ENCODE peak calls at places on chromosomes 12 and 14, in six cellular contexts. V is heart left ventricle; W is stomach; D is GM23338; L is CD8-positive, alpha-beta T cell; T is mammary epithelial cell. G is an unnamed sample.

GRCh38 chr12:10952645-10953044 is 13.6 kb upstream of the TAS2R14 start:
- DNase-seq in V (peak; percentile 24), T (no peak), D (no peak), W (no peak), L (no peak), G (no peak)

GRCh38 chr12:65019696-65020095 is 101.4 kb downstream of the WIF1 start:
- DNase-seq in D (no peak), T (no peak), L (no peak), W (no peak), V (no peak), G (no peak)

GRCh38 chr14:104141621-104142091 is 3.3 kb downstream of the KIF26A start:
- DNase-seq in V (no peak), T (no peak), L (no peak), W (no peak), D (no peak), G (peak; percentile 69)

GRCh38 chr14:60651936-60652673 is 2.8 kb upstream of the SIX1 start:
- DNase-seq in V (no peak), T (no peak), W (no peak), D (peak; percentile 71), L (no peak), G (no peak)

GRCh38 chr12:91958816-91959215 is 186.8 kb downstream of the BTG1 start:
- DNase-seq in W (no peak), V (no peak), L (no peak), D (no peak), T (peak; percentile 89), G (no peak)

GRCh38 chr14:32400480-32400879 is 71.4 kb downstream of the AKAP6 start:
- DNase-seq in T (peak; percentile 43), V (no peak), D (no peak), W (no peak), L (no peak), G (no peak)

GRCh38 chr14:102731871-102732800 is 45.1 kb upstream of the TRAF3 start:
- DNase-seq in W (no peak), T (no peak), L (no peak), V (peak; percentile 6), D (no peak), G (no peak)

GRCh38 chr12:95318071-95318545 is 100.5 kb downstream of the VEZT start:
- DNase-seq in W (no peak), L (no peak), V (no peak), D (no peak), T (peak; percentile 53), G (no peak)

GRCh38 chr12:130506844-130507243 is 169.2 kb downstream of the PIWIL1 start:
- DNase-seq in L (no peak), T (no peak), V (no peak), W (no peak), D (no peak), G (no peak)

GRCh38 chr12:64105026-64105425 is 117.1 kb downstream of the KICS2 start:
- DNase-seq in D (no peak), W (no peak), V (no peak), L (no peak), T (peak; percentile 75), G (no peak)

GRCh38 chr12:62817556-62818271 is 117.2 kb downstream of the PPM1H start:
- DNase-seq in L (no peak), W (no peak), V (no peak), T (peak; percentile 11), D (no peak), G (no peak)

GRCh38 chr14:79040742-79041249 is 870.6 kb downstream of the NRXN3 start:
- DNase-seq in D (no peak), W (no peak), T (peak; percentile 27), L (no peak), V (no peak), G (no peak)

GRCh38 chr14:20436363-20436755 is 393 bp upstream of the KLHL33 start:
- DNase-seq in V (no peak), W (no peak), T (no peak), D (no peak), L (no peak), G (no peak)

GRCh38 chr14:58296731-58297130 is 1.6 kb upstream of the ARID4A start:
- DNase-seq in W (no peak), T (peak; percentile 34), L (no peak), V (no peak), D (no peak), G (no peak)

GRCh38 chr12:28814246-28814645 is 334.8 kb upstream of the FAR2 start:
- DNase-seq in W (no peak), T (peak; percentile 94), L (no peak), D (no peak), V (no peak), G (no peak)

GRCh38 chr14:89669209-89669608 is 252.2 kb upstream of the FOXN3 start:
- DNase-seq in T (no peak), V (peak; percentile 28), D (no peak), L (peak; percentile 10), W (no peak), G (peak; percentile 66)

GRCh38 chr12:80442426-80443222 is 1.4 kb upstream of the PTPRQ start:
- DNase-seq in L (no peak), V (no peak), T (peak; percentile 69), W (no peak), D (no peak), G (no peak)

GRCh38 chr14:31228533-31228932 is 20.9 kb upstream of the HECTD1 start:
- DNase-seq in D (no peak), V (no peak), T (peak; percentile 64), L (no peak), W (no peak), G (no peak)

GRCh38 chr12:5506295-5506694 is 74.4 kb downstream of the NTF3 start:
- DNase-seq in L (no peak), V (no peak), D (no peak), W (no peak), T (no peak), G (no peak)

GRCh38 chr12:81811066-81811777 is 52.1 kb upstream of the PPFIA2 start:
- DNase-seq in L (no peak), W (no peak), T (no peak), D (peak; percentile 47), V (no peak), G (no peak)

GRCh38 chr12:111597731-111598636 is 1.1 kb downstream of the ATXN2 start:
- DNase-seq in L (peak; percentile 2), D (peak; percentile 70), T (peak; percentile 40), V (peak; percentile 63), W (peak; percentile 60), G (peak; percentile 84)

GRCh38 chr14:64725879-64726584 is 21.8 kb downstream of the PLEKHG3 start:
- DNase-seq in L (no peak), D (peak; percentile 63), T (no peak), V (no peak), W (no peak), G (peak; percentile 10)

GRCh38 chr14:64728106-64728505 is 23.9 kb downstream of the PLEKHG3 start:
- DNase-seq in W (no peak), V (no peak), D (no peak), T (no peak), L (no peak), G (peak; percentile 38)

GRCh38 chr14:64727551-64728071 is 23.4 kb downstream of the PLEKHG3 start:
- DNase-seq in L (no peak), W (no peak), T (no peak), V (no peak), D (no peak), G (peak; percentile 56)

GRCh38 chr14:64725360-64725815 is 21.2 kb downstream of the PLEKHG3 start:
- DNase-seq in V (no peak), L (no peak), T (no peak), W (no peak), D (no peak), G (peak; percentile 25)

GRCh38 chr14:64726585-64726890 is 22.3 kb downstream of the PLEKHG3 start:
- DNase-seq in V (no peak), W (peak; percentile 62), L (no peak), T (peak; percentile 99), D (peak; percentile 56), G (no peak)
- H3K4me1 ChIP-seq in V (peaks cover 52% of the 10 kb centered on the region), W (peaks cover 62% of the 10 kb centered on the region), L (peaks cover 31% of the 10 kb centered on the region), T (peaks cover 61% of the 10 kb centered on the region), D (peaks cover 42% of the 10 kb centered on the region), G (no peaks in the 10 kb centered on the region)

DNA sequence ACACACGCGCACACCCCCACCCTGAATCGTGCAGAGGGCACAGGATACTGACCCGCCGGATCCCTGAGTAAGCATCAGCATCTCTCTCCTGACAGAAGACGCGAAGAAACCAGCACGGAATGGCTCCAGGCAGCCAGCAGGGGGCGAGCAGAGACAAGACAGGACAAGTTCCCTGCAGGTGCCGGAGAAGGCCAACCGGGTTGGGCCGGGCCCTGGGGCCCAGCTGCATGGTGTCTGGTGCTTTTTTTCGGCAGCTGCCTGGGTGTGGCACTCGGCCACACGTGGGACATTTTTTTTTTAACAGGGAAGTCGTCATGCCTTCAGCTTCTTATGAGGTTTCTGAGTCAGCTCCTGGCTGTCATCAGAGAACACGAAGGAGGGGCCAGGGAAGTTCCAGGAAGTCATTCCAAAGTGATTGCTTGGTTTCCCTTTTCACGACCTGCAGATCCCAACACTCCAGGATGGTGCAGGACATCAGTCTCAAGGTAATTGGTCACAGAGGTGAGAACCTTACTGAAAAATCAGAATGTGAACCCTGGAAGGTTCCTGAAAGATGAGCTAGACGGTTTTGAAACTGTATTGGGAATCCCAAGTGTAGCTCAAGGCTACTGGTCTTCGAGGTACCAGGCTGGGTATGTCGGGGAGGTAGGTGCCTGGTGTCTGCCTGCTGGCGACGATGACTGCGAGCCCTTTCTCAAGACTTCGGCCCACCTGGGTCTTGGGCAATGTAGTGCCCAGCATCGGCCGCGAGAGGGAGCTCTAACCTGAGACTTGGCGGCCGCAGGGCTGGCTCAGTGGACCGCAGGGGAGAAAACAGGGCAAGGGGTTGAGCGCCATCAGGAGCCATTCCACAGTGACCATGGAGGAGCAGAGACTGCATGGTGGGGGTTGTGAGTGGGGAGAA is 190.8 kb upstream of the PRMT8 start:
- DNase-seq in T (peak; percentile 99), W (peak; percentile 90), L (peak; percentile 60), D (peak; percentile 96), V (peak; percentile 89), G (peak; percentile 94)
- H3K4me3 ChIP-seq in T (peak overlapping the region; percentile 9), W (no peak overlapping the region), L (peak overlapping the region; percentile 4), D (peak overlapping the region; percentile 17), V (no peak overlapping the region), G (no peak overlapping the region)

DNA sequence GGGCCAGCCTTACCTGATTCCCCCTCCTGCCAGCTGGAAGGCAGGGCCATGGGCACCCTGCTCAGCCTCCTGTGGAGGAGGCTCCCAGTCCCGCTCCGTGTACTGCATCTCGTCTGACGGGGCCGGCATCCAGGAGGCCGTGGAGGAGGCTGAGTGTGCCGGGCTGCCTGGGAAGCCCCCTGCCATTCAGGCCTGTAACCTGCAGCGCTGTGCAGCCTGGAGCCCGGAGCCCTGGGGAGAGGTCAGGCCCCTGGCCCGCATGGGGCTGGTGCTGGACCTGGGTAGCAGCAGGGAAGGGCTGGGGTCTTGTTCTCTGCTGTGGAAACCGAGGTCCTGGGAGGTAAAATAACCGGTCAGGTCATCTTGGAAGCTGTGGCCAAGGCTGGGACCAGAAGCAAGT is 16.4 kb downstream of the PAPLN start:
- DNase-seq in L (no peak), W (no peak), D (no peak), V (no peak), T (no peak), G (peak; percentile 33)
- H3K4me1 ChIP-seq in L (no peaks in the 10 kb centered on the region), W (no peaks in the 10 kb centered on the region), D (no peaks in the 10 kb centered on the region), V (no peaks in the 10 kb centered on the region), T (peaks cover 4% of the 10 kb centered on the region), G (no peaks in the 10 kb centered on the region)

GRCh38 chr14:94163806-94164205 is 10.3 kb upstream of the PPP4R4 start:
- DNase-seq in L (no peak), V (no peak), T (no peak), D (peak; percentile 53), W (no peak), G (no peak)
- H3K4me3 ChIP-seq in L (no peak overlapping the region), V (no peak overlapping the region), T (no peak overlapping the region), D (no peak overlapping the region), W (no peak overlapping the region), G (no peak overlapping the region)

GRCh38 chr14:84965279-84965678 is 564.7 kb upstream of the FLRT2 start:
- DNase-seq in T (no peak), D (no peak), W (no peak), V (no peak), L (no peak), G (no peak)
- H3K4me1 ChIP-seq in T (peaks cover 3% of the 10 kb centered on the region), D (peaks cover 5% of the 10 kb centered on the region), W (no peaks in the 10 kb centered on the region), V (no peaks in the 10 kb centered on the region), L (no peaks in the 10 kb centered on the region), G (no peaks in the 10 kb centered on the region)